ENCODE peak calls at places on chromosomes 5 and 9, in nine cellular contexts. Q is GM23338; O is RCC 7860; Y is BJ; V is NCI-H345; P is stimulated activated CD4-positive, alpha-beta T cell treated with anti-CD3 and anti-CD28 coated beads, Interleukin-12 subunit alpha, Interleukin-12 subunit beta, amount 100 ng/mL, for 24 hours; K is colonic mucosa; E is Peyer's patch; L is iris pigment epithelial cell. J is an unnamed sample.

GRCh38 chr9:13535141-13535540 is 255.6 kb upstream of the MPDZ start:
- DNase-seq in Q (no peak), O (no peak), Y (no peak), V (no peak), P (no peak), K (no peak), E (no peak), L (no peak), J (no peak)

GRCh38 chr9:87684627-87685204 is 41.2 kb upstream of the CTSL start:
- DNase-seq in Q (peak; percentile 83), O (no peak), Y (no peak), V (no peak), P (no peak), K (peak; percentile 73), E (peak; percentile 67), L (peak; percentile 28), J (peak; percentile 25)

GRCh38 chr9:6068983-6069382 is 53.6 kb upstream of the RANBP6 start:
- DNase-seq in Q (no peak), O (no peak), Y (no peak), V (no peak), P (no peak), K (no peak), E (no peak), L (no peak), J (no peak)

GRCh38 chr5:158212915-158213314 is 354.0 kb upstream of the CLINT1 start:
- DNase-seq in Q (peak; percentile 57), O (no peak), Y (no peak), V (no peak), P (no peak), K (no peak), E (no peak), L (peak; percentile 9), J (peak; percentile 24)

GRCh38 chr5:3068401-3068800 is 316.9 kb upstream of the IRX2 start:
- DNase-seq in Q (no peak), O (no peak), Y (no peak), V (no peak), P (no peak), K (no peak), E (no peak), L (no peak), J (no peak)

GRCh38 chr9:5846080-5846479 is 13.2 kb upstream of the ERMP1 start:
- DNase-seq in Q (no peak), O (no peak), Y (no peak), V (no peak), P (no peak), K (no peak), E (no peak), L (no peak), J (no peak)

GRCh38 chr9:71504636-71505035 is 263.7 kb downstream of the CEMIP2 start:
- DNase-seq in Q (no peak), O (peak; percentile 49), Y (no peak), V (no peak), P (no peak), K (no peak), E (no peak), L (peak; percentile 18), J (no peak)

GRCh38 chr5:122295138-122295537 is 16.9 kb upstream of the SNCAIP start:
- DNase-seq in Q (peak; percentile 88), O (peak; percentile 22), Y (no peak), V (no peak), P (no peak), K (no peak), E (no peak), L (no peak), J (no peak)

GRCh38 chr5:40480392-40480791 is 199.3 kb upstream of the PTGER4 start:
- DNase-seq in Q (no peak), O (peak; percentile 82), Y (no peak), V (no peak), P (peak; percentile 29), K (no peak), E (no peak), L (no peak), J (no peak)

GRCh38 chr5:172529896-172530295 is 75.6 kb upstream of the SH3PXD2B start:
- DNase-seq in Q (no peak), O (no peak), Y (no peak), V (no peak), P (no peak), K (peak; percentile 13), E (no peak), L (no peak), J (no peak)

GRCh38 chr9:128420060-128420650 is 502 bp upstream of the CERCAM start:
- DNase-seq in Q (peak; percentile 66), O (peak; percentile 44), Y (no peak), V (peak; percentile 49), P (peak; percentile 64), K (peak; percentile 61), E (peak; percentile 78), L (peak; percentile 56), J (peak; percentile 73)

GRCh38 chr9:23005061-23005690 is 558.6 kb downstream of the DMRTA1 start:
- DNase-seq in Q (peak; percentile 2), O (no peak), Y (no peak), V (no peak), P (no peak), K (no peak), E (no peak), L (no peak), J (no peak)

GRCh38 chr9:36436909-36437308 is 36.8 kb upstream of the RNF38 start:
- DNase-seq in Q (no peak), O (no peak), Y (no peak), V (peak; percentile 32), P (no peak), K (no peak), E (no peak), L (peak; percentile 26), J (no peak)

GRCh38 chr9:131095666-131096489 is 453 bp upstream of the AIF1L start:
- DNase-seq in Q (peak; percentile 94), O (no peak), Y (no peak), V (peak; percentile 70), P (peak; percentile 31), K (peak; percentile 26), E (no peak), L (peak; percentile 11), J (peak; percentile 46)

GRCh38 chr5:126139773-126140172 is 283.4 kb upstream of the GRAMD2B start:
- DNase-seq in Q (peak; percentile 78), O (peak; percentile 6), Y (peak; percentile 29), V (peak; percentile 15), P (no peak), K (no peak), E (no peak), L (peak; percentile 26), J (no peak)

GRCh38 chr9:127154390-127155191 is 32.2 kb upstream of the ANGPTL2 start:
- DNase-seq in Q (no peak), O (no peak), Y (peak; percentile 61), V (no peak), P (no peak), K (peak; percentile 25), E (peak; percentile 40), L (peak; percentile 72), J (no peak)

GRCh38 chr5:123382252-123382651 is 41.0 kb downstream of the CEP120 start:
- DNase-seq in Q (no peak), O (no peak), Y (no peak), V (no peak), P (no peak), K (no peak), E (no peak), L (no peak), J (no peak)

GRCh38 chr9:125600194-125600593 is 106.8 kb downstream of the MAPKAP1 start:
- DNase-seq in Q (no peak), O (no peak), Y (no peak), V (no peak), P (no peak), K (peak; percentile 69), E (no peak), L (peak; percentile 39), J (no peak)

GRCh38 chr9:85600675-85601263 is 141.0 kb downstream of the AGTPBP1 start:
- DNase-seq in Q (peak; percentile 74), O (no peak), Y (no peak), V (no peak), P (no peak), K (no peak), E (no peak), L (no peak), J (no peak)

GRCh38 chr9:114735732-114736131 is 53.7 kb upstream of the TEX48 start:
- DNase-seq in Q (no peak), O (no peak), Y (no peak), V (no peak), P (no peak), K (no peak), E (no peak), L (peak; percentile 49), J (no peak)

GRCh38 chr5:72106922-72107873 is at the start of gene MAP1B:
- DNase-seq in Q (peak; percentile 98), O (peak; percentile 60), Y (no peak), V (peak; percentile 83), P (no peak), K (peak; percentile 19), E (no peak), L (peak; percentile 60), J (peak; percentile 48)